ENCODE peak calls at places on chromosomes 13 and 19, in five cellular contexts. K is COR-L47; U is stimulated activated CD4-positive, alpha-beta T cell treated with anti-CD3 and anti-CD28 coated beads, Interleukin-15, amount 100 ng/mL, for 24 hours; R is activated naive CD8-positive, alpha-beta T cell treated with anti-CD3 and anti-CD28 coated beads, Interleukin-2, amount 50 U/mL, for 24 hours; D is LNCaP clone FGC. F is an unnamed sample.
A peak's percentile ranks its signal among the peaks of the same experiment; 100 is the strongest.

GRCh38 chr19:39906283-39906682 is 28.2 kb downstream of the FCGBP start:
- DNase-seq in U (no peak), K (no peak), D (no peak), R (no peak), F (no peak)

GRCh38 chr19:57583521-57584416 is at the start of gene ZIK1:
- DNase-seq in R (peak; percentile 78), D (peak; percentile 86), K (peak; percentile 84), U (peak; percentile 86), F (peak; percentile 76)

GRCh38 chr19:46955114-46955812 is 64.4 kb upstream of the NPAS1 start:
- DNase-seq in U (peak; percentile 35), K (no peak), R (no peak), D (no peak), F (no peak)

GRCh38 chr19:33396701-33397535 is 23.4 kb downstream of the CEBPG start:
- DNase-seq in D (no peak), K (no peak), U (no peak), R (no peak), F (no peak)

GRCh38 chr13:40993119-40993518 is 26.0 kb downstream of the ELF1 start:
- DNase-seq in K (peak; percentile 66), D (no peak), U (no peak), R (no peak), F (no peak)

GRCh38 chr19:29449371-29449770 is 76.4 kb upstream of the VSTM2B start:
- DNase-seq in K (no peak), D (no peak), R (no peak), U (no peak), F (no peak)

GRCh38 chr19:17103177-17103576 is 27.6 kb downstream of the MYO9B start:
- DNase-seq in K (no peak), D (no peak), U (peak; percentile 31), R (peak; percentile 33), F (no peak)

GRCh38 chr19:54905411-54905810 is 537 bp upstream of the NCR1 start:
- DNase-seq in U (no peak), K (no peak), R (no peak), D (no peak), F (no peak)